ENCODE peak calls at places on chromosomes 5 and 9, in four cellular contexts. One of them, this sample, is unnamed.

GRCh38 chr5:165321912-165322311 is 1816.5 kb downstream of the MAT2B start:
- DNase-seq in left ventricle myocardium inferior: no peak
- DNase-seq in transverse colon: no peak
- DNase-seq in IMR-90: peak; percentile 77
- DNase-seq in this sample: peak; percentile 21

GRCh38 chr9:89498845-89499480 is 1.1 kb upstream of the SEMA4D start:
- DNase-seq in left ventricle myocardium inferior: no peak
- DNase-seq in IMR-90: no peak
- DNase-seq in transverse colon: peak; percentile 60
- DNase-seq in this sample: no peak

GRCh38 chr5:95763941-95764340 is 32.8 kb downstream of the RHOBTB3 start:
- DNase-seq in left ventricle myocardium inferior: no peak
- DNase-seq in transverse colon: no peak
- DNase-seq in IMR-90: no peak
- DNase-seq in this sample: no peak

GRCh38 chr9:16289639-16290038 is 580.8 kb downstream of the BNC2 start:
- DNase-seq in left ventricle myocardium inferior: no peak
- DNase-seq in IMR-90: no peak
- DNase-seq in transverse colon: no peak
- DNase-seq in this sample: no peak

GRCh38 chr5:149299451-149300054 is 27.9 kb downstream of the AFAP1L1 start:
- DNase-seq in transverse colon: no peak
- DNase-seq in left ventricle myocardium inferior: peak; percentile 34
- DNase-seq in IMR-90: no peak
- DNase-seq in this sample: no peak

GRCh38 chr5:43627028-43627427 is 24.0 kb downstream of the NNT start:
- DNase-seq in transverse colon: peak; percentile 15
- DNase-seq in left ventricle myocardium inferior: no peak
- DNase-seq in IMR-90: peak; percentile 64
- DNase-seq in this sample: no peak

GRCh38 chr9:19085295-19085694 is 17.4 kb downstream of the HAUS6 start:
- DNase-seq in left ventricle myocardium inferior: no peak
- DNase-seq in transverse colon: no peak
- DNase-seq in IMR-90: no peak
- DNase-seq in this sample: no peak

GRCh38 chr9:126670270-126670669 is 56.5 kb downstream of the LMX1B start:
- DNase-seq in transverse colon: no peak
- DNase-seq in IMR-90: no peak
- DNase-seq in left ventricle myocardium inferior: no peak
- DNase-seq in this sample: no peak

GRCh38 chr5:116766470-116766947 is 191.9 kb upstream of the SEMA6A start:
- DNase-seq in transverse colon: no peak
- DNase-seq in left ventricle myocardium inferior: no peak
- DNase-seq in IMR-90: no peak
- DNase-seq in this sample: no peak

GRCh38 chr9:76996700-76997099 is 22.8 kb upstream of the FOXB2 start:
- DNase-seq in transverse colon: no peak
- DNase-seq in left ventricle myocardium inferior: peak; percentile 54
- DNase-seq in IMR-90: peak; percentile 21
- DNase-seq in this sample: no peak

GRCh38 chr5:35485487-35485886 is 132.2 kb upstream of the SPEF2 start:
- DNase-seq in left ventricle myocardium inferior: no peak
- DNase-seq in transverse colon: no peak
- DNase-seq in IMR-90: no peak
- DNase-seq in this sample: no peak

GRCh38 chr5:36740259-36740898 is 134.0 kb downstream of the SLC1A3 start:
- DNase-seq in left ventricle myocardium inferior: no peak
- DNase-seq in IMR-90: peak; percentile 71
- DNase-seq in transverse colon: no peak
- DNase-seq in this sample: no peak
- H3K4me3 ChIP-seq in left ventricle myocardium inferior: no peak overlapping the region
- H3K4me3 ChIP-seq in IMR-90: no peak overlapping the region
- H3K4me3 ChIP-seq in transverse colon: no peak overlapping the region
- H3K4me3 ChIP-seq in this sample: no peak overlapping the region

GRCh38 chr9:135085830-135086546 is 1.5 kb upstream of the OLFM1 start:
- DNase-seq in left ventricle myocardium inferior: peak; percentile 75
- DNase-seq in IMR-90: peak; percentile 43
- DNase-seq in transverse colon: peak; percentile 76
- DNase-seq in this sample: peak; percentile 6
- H3K4me3 ChIP-seq in left ventricle myocardium inferior: peak overlapping the region; percentile 67
- H3K4me3 ChIP-seq in IMR-90: no peak overlapping the region
- H3K4me3 ChIP-seq in transverse colon: no peak overlapping the region
- H3K4me3 ChIP-seq in this sample: no peak overlapping the region

GRCh38 chr5:170303564-170303963 is 6.0 kb upstream of the LCP2 start:
- DNase-seq in left ventricle myocardium inferior: no peak
- DNase-seq in transverse colon: no peak
- DNase-seq in IMR-90: no peak
- DNase-seq in this sample: no peak

GRCh38 chr5:170305016-170305645 is 7.6 kb upstream of the LCP2 start:
- DNase-seq in transverse colon: no peak
- DNase-seq in IMR-90: no peak
- DNase-seq in left ventricle myocardium inferior: no peak
- DNase-seq in this sample: no peak

GRCh38 chr5:170301149-170301548 is 3.6 kb upstream of the LCP2 start:
- DNase-seq in left ventricle myocardium inferior: no peak
- DNase-seq in transverse colon: no peak
- DNase-seq in IMR-90: no peak
- DNase-seq in this sample: no peak

GRCh38 chr5:170301901-170302728 is 4.5 kb upstream of the LCP2 start:
- DNase-seq in IMR-90: no peak
- DNase-seq in left ventricle myocardium inferior: no peak
- DNase-seq in transverse colon: no peak
- DNase-seq in this sample: no peak

DNA sequence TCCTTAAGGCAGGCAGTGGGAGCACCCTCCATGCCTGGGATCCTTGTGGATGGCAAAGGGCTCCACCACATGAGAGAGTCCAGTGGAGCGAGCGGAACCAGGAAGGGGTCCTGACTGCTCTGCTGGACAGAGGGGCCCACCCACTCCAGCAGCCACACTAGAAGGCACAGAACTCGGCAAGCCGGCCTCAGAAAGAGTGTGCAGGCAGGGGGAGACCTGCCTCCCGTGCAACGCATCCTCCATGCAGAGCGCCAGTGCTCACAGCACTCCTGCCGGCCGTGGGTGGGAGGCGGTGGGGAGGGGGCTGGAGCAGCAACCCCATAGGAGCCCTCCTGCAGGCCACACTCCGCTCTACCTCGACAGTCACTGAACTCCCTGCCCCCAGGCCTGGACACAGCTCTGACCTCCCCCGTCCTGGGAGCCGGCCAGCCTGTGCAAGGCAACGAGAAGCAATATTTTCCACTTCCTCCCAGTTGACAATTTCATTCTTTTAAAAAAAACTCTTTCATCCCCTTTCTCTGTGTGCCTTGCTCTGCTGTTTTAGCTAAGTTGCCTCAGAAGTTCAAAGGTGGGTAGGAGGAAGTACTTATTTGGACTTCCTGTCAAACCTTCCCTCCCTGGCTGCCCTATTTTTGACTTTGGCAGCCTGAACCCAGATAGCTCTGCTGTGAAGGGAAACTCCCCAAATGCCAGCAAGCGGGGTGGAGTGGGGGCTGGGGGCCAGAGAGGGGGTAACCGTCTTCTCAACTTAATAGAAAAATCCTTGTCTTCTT is 5.3 kb upstream of the LCP2 start:
- DNase-seq in left ventricle myocardium inferior: peak; percentile 63
- DNase-seq in transverse colon: no peak
- DNase-seq in IMR-90: no peak
- DNase-seq in this sample: no peak
- H3K4me3 ChIP-seq in left ventricle myocardium inferior: no peak overlapping the region
- H3K4me3 ChIP-seq in transverse colon: no peak overlapping the region
- H3K4me3 ChIP-seq in IMR-90: no peak overlapping the region
- H3K4me3 ChIP-seq in this sample: no peak overlapping the region

DNA sequence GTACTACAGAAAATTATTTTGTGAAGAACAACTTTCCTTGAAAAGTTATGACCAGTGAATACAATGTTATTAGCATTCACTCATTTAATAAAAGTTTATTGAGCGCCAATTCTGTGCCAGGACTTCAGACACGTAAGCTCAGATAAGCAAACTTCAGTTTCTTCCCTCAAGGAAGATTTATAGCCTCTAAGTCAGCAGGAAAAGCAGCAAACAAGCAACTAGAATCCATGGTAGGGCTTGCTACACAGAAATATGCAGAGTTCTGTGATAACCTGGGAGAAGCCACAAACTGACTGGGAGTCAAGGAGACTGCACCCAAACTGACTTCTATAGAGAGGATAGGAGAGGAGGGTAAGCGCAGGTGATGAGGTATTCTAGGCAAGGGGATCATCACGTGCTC is 1.4 kb upstream of the OGN start:
- DNase-seq in left ventricle myocardium inferior: no peak
- DNase-seq in transverse colon: no peak
- DNase-seq in IMR-90: no peak
- DNase-seq in this sample: no peak
- H3K4me3 ChIP-seq in left ventricle myocardium inferior: peak overlapping the region; percentile 35
- H3K4me3 ChIP-seq in transverse colon: no peak overlapping the region
- H3K4me3 ChIP-seq in IMR-90: no peak overlapping the region
- H3K4me3 ChIP-seq in this sample: no peak overlapping the region

GRCh38 chr9:14301582-14301981 is 12.4 kb downstream of the NFIB start:
- DNase-seq in transverse colon: no peak
- DNase-seq in left ventricle myocardium inferior: no peak
- DNase-seq in IMR-90: no peak
- DNase-seq in this sample: no peak
- H3K4me3 ChIP-seq in transverse colon: no peak overlapping the region
- H3K4me3 ChIP-seq in left ventricle myocardium inferior: peak overlapping the region; percentile 31
- H3K4me3 ChIP-seq in IMR-90: no peak overlapping the region
- H3K4me3 ChIP-seq in this sample: no peak overlapping the region

This sample was measured in AG04450.